ENCODE peak calls at places on chromosomes 5 and 9, in nine cellular contexts. S is CD8-positive, alpha-beta memory T cell; B is DMS153; Y is mesothelial cell of epicardium; Q is endothelial cell; I is RCC 7860; D is GM04504; O is activated CD8-positive, alpha-beta memory T cell treated with anti-CD3 and anti-CD28 coated beads for 1 hour; W is HAP-1. R is an unnamed sample.

GRCh38 chr5:1322036-1322903 is 22.6 kb downstream of the CLPTM1L start:
- DNase-seq in W (no peak), O (no peak), S (no peak), D (no peak), I (no peak), Y (no peak), B (no peak), Q (no peak), R (no peak)

GRCh38 chr5:150446583-150446982 is 3.0 kb downstream of the RPS14 start:
- DNase-seq in D (no peak), B (no peak), Q (no peak), W (no peak), I (no peak), O (no peak), Y (no peak), S (no peak), R (no peak)

GRCh38 chr5:132334812-132335211 is 34.7 kb upstream of the SLC22A5 start:
- DNase-seq in O (no peak), W (no peak), I (no peak), Q (no peak), Y (no peak), D (no peak), S (no peak), B (peak; percentile 42), R (no peak)

GRCh38 chr9:32704343-32704742 is 68.9 kb upstream of the TAF1L start:
- DNase-seq in I (no peak), Y (no peak), B (no peak), D (no peak), S (no peak), O (no peak), W (no peak), Q (no peak), R (no peak)

GRCh38 chr9:113390192-113390960 is 10.7 kb downstream of the ALAD start:
- DNase-seq in O (no peak), D (no peak), I (no peak), S (no peak), Y (no peak), Q (no peak), B (no peak), W (no peak), R (no peak)

GRCh38 chr9:90132866-90133265 is 509.8 kb downstream of the DIRAS2 start:
- DNase-seq in I (no peak), D (no peak), S (no peak), Q (no peak), B (no peak), O (no peak), Y (no peak), W (no peak), R (no peak)

GRCh38 chr5:9716838-9717281 is 86.7 kb upstream of the TAS2R1 start:
- DNase-seq in O (no peak), B (no peak), Y (no peak), W (no peak), D (no peak), Q (no peak), S (no peak), I (peak; percentile 28), R (no peak)

GRCh38 chr5:67021031-67021430 is 175.6 kb downstream of the CD180 start:
- DNase-seq in W (no peak), D (no peak), O (no peak), B (no peak), Y (no peak), I (no peak), S (no peak), Q (no peak), R (no peak)

R was measured in CD4-positive, alpha-beta T cell.